ENCODE peak calls at places on chromosomes 5 and 9, in ten cellular contexts. V is OCI-LY7, F is Karpas-422, Z is HCT116, A is GM23248, Q is GM23338, E is PC-3, J is PC-9, Y is SK-N-SH, M is MM.1S. R is an unnamed sample.

GRCh38 chr9:129362287-129363098 is 184.4 kb upstream of the IER5L start:
- DNase-seq in E (peak; percentile 56), Z (no peak), F (no peak), J (peak; percentile 77), Y (peak; percentile 71), M (no peak), Q (no peak), A (no peak), V (peak; percentile 29), R (peak; percentile 9)

GRCh38 chr5:10499066-10499465 is 57.4 kb downstream of the ROPN1L start:
- DNase-seq in F (no peak), E (no peak), J (no peak), Q (no peak), A (no peak), Z (no peak), M (no peak), Y (no peak), V (no peak), R (no peak)

GRCh38 chr5:179259731-179260323 is 85.4 kb downstream of the ADAMTS2 start:
- DNase-seq in Z (no peak), M (no peak), A (no peak), F (no peak), Q (no peak), E (no peak), Y (peak; percentile 26), V (no peak), J (no peak), R (peak; percentile 3)

GRCh38 chr5:11385901-11386293 is 518.3 kb downstream of the CTNND2 start:
- DNase-seq in Y (no peak), V (no peak), Z (no peak), Q (peak; percentile 93), M (no peak), E (no peak), J (no peak), A (no peak), F (no peak), R (no peak)

GRCh38 chr5:85140471-85140870 is 755.8 kb upstream of the EDIL3 start:
- DNase-seq in J (no peak), F (no peak), Z (no peak), A (no peak), V (no peak), E (no peak), Y (no peak), M (no peak), Q (no peak), R (no peak)

GRCh38 chr9:137632432-137633161 is 13.8 kb downstream of the EHMT1 start:
- DNase-seq in Q (no peak), A (peak; percentile 65), Z (no peak), E (no peak), Y (no peak), F (no peak), V (no peak), M (no peak), J (no peak), R (no peak)

GRCh38 chr9:470795-471194 is 256.1 kb downstream of the DOCK8 start:
- DNase-seq in J (peak; percentile 53), E (peak; percentile 15), Y (no peak), A (peak; percentile 27), Z (no peak), V (peak; percentile 11), F (no peak), M (no peak), Q (no peak), R (no peak)

GRCh38 chr9:107841078-107841477 is 351.5 kb upstream of the KLF4 start:
- DNase-seq in E (no peak), J (no peak), F (no peak), M (no peak), Q (no peak), Z (no peak), Y (no peak), V (no peak), A (no peak), R (no peak)

DNA sequence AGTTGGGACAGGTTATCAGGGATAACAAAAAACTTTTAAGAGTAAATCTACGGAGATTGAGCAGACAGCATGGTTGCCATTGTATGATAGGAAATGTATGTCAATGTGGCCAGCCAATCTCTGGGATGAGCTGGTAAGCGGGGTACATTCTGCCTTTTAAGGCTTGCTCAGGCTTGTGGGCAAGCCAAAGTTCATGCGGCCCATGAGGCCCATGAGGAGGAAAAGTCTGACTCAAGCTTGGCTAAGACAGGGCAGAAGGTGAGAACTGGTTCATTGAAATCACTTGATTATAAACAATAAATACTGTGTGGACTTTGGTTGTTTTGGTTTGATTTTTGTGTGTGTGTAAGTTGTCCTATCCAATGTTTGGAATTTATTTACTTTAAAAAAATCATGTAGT is 997.1 kb downstream of the DNAH5 start:
- DNase-seq in Z (no peak), M (no peak), Q (no peak), F (no peak), E (no peak), J (no peak), A (no peak), V (no peak), Y (no peak), R (no peak)
- H3K9me2 ChIP-seq in Z (no peaks in the 10 kb centered on the region), M (no peaks in the 10 kb centered on the region), Q (no peaks in the 10 kb centered on the region), F (no peaks in the 10 kb centered on the region), E (no peaks in the 10 kb centered on the region), J (no peaks in the 10 kb centered on the region), A (no peaks in the 10 kb centered on the region), V (no peaks in the 10 kb centered on the region), Y (no peaks in the 10 kb centered on the region), R (no peaks in the 10 kb centered on the region)

GRCh38 chr5:168479166-168479565 is 7.1 kb upstream of the RARS1 start:
- DNase-seq in A (no peak), F (no peak), J (no peak), V (no peak), Q (no peak), Y (no peak), M (no peak), Z (no peak), E (peak; percentile 77), R (no peak)

GRCh38 chr5:168477060-168477459 is 9.2 kb upstream of the RARS1 start:
- DNase-seq in Q (peak; percentile 47), Z (no peak), E (no peak), A (peak; percentile 20), J (no peak), V (no peak), M (no peak), F (no peak), Y (no peak), R (no peak)

GRCh38 chr5:168482361-168482760 is 3.9 kb upstream of the RARS1 start:
- DNase-seq in A (no peak), E (no peak), M (peak; percentile 23), Y (no peak), Z (no peak), J (no peak), Q (no peak), F (no peak), V (no peak), R (no peak)

GRCh38 chr5:168480601-168481000 is 5.7 kb upstream of the RARS1 start:
- DNase-seq in Y (no peak), M (no peak), A (no peak), J (no peak), F (no peak), E (peak; percentile 66), Q (no peak), V (no peak), Z (no peak), R (no peak)

DNA sequence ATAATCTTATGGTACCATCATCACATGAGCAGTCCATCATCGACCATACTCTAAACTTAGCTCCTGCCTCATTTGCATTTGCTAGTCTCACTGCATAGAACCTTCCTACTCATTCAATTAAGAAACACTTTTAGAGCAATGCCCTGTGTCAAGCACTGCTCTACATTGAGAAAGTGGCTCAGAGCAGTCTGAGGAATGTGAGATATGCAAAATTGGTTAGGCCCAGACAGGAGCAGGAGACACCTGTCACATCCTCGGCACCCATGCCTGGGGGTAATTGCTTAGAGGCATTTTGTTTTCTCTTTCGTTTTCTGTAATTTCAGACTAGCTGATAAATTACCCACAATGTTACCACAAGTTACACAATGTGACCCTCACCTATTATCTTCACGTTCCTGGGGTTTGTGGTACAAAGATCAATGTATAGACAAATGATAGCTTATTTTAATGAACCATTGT is 4.9 kb upstream of the RARS1 start:
- DNase-seq in Z (no peak), E (no peak), A (no peak), V (peak; percentile 64), J (peak; percentile 43), M (peak; percentile 97), F (peak; percentile 65), Q (peak; percentile 8), Y (no peak), R (no peak)
- H3K9me2 ChIP-seq in Z (no peaks in the 10 kb centered on the region), E (no peaks in the 10 kb centered on the region), A (no peaks in the 10 kb centered on the region), V (no peaks in the 10 kb centered on the region), J (no peaks in the 10 kb centered on the region), M (no peaks in the 10 kb centered on the region), F (no peaks in the 10 kb centered on the region), Q (no peaks in the 10 kb centered on the region), Y (no peaks in the 10 kb centered on the region), R (no peaks in the 10 kb centered on the region)

GRCh38 chr5:68116868-68117411 is 98.6 kb upstream of the PIK3R1 start:
- DNase-seq in E (no peak), J (no peak), F (no peak), Q (no peak), Z (no peak), M (no peak), Y (no peak), V (no peak), A (no peak), R (no peak)

GRCh38 chr5:68122929-68123328 is 92.6 kb upstream of the PIK3R1 start:
- DNase-seq in V (no peak), Y (no peak), Q (no peak), F (no peak), A (no peak), M (no peak), J (no peak), Z (no peak), E (no peak), R (no peak)

GRCh38 chr5:68126871-68127270 is 88.7 kb upstream of the PIK3R1 start:
- DNase-seq in M (no peak), Z (no peak), J (no peak), Y (no peak), Q (no peak), F (no peak), V (no peak), E (no peak), A (peak; percentile 36), R (no peak)

GRCh38 chr5:68122439-68122906 is 93.1 kb upstream of the PIK3R1 start:
- DNase-seq in A (no peak), Y (no peak), F (no peak), V (no peak), Q (no peak), J (no peak), M (no peak), E (no peak), Z (no peak), R (no peak)
- H3K9me2 ChIP-seq in A (no peaks in the 10 kb centered on the region), Y (no peaks in the 10 kb centered on the region), F (no peaks in the 10 kb centered on the region), V (no peaks in the 10 kb centered on the region), Q (peaks cover 3% of the 10 kb centered on the region), J (no peaks in the 10 kb centered on the region), M (no peaks in the 10 kb centered on the region), E (no peaks in the 10 kb centered on the region), Z (no peaks in the 10 kb centered on the region), R (no peaks in the 10 kb centered on the region)

GRCh38 chr5:30498972-30499371 is 694.5 kb upstream of the CDH6 start:
- DNase-seq in J (no peak), V (no peak), F (no peak), E (no peak), Z (no peak), Q (no peak), M (no peak), Y (no peak), A (no peak), R (no peak)

GRCh38 chr5:30502277-30502676 is 691.2 kb upstream of the CDH6 start:
- DNase-seq in J (no peak), Y (no peak), F (no peak), V (no peak), Z (no peak), M (no peak), A (peak; percentile 0), E (peak; percentile 78), Q (no peak), R (no peak)

GRCh38 chr5:30501065-30501464 is 692.4 kb upstream of the CDH6 start:
- DNase-seq in E (no peak), J (no peak), F (no peak), Q (no peak), M (no peak), Y (no peak), Z (no peak), V (no peak), A (no peak), R (no peak)

GRCh38 chr5:30500513-30500912 is 693.0 kb upstream of the CDH6 start:
- DNase-seq in Y (no peak), V (no peak), F (no peak), M (no peak), E (no peak), A (no peak), Q (no peak), Z (no peak), J (no peak), R (no peak)

DNA sequence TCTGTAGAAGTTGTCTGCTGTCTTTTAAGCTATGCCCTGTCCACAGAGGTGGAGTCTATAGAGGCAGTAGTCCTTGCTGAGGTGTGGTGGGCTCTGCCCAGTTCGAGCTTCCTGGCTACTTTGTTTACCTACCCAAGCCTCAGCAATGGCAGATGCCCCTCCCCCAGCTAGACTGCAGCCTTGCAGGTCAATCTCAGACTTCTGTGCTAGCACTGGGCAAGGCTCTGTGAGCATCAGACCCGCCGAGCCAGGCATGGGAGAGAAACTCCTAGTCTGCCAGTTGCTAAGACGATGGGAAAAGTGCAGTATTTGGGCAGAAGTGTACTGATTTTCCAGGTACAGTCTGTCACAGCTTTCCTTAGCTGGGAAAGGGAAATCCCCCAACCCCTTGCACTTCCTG is 694.1 kb upstream of the CDH6 start:
- DNase-seq in Z (no peak), V (no peak), A (no peak), E (no peak), Q (no peak), Y (no peak), F (no peak), J (no peak), M (no peak), R (no peak)
- H3K9me2 ChIP-seq in Z (no peaks in the 10 kb centered on the region), V (no peaks in the 10 kb centered on the region), A (no peaks in the 10 kb centered on the region), E (no peaks in the 10 kb centered on the region), Q (peaks cover 3% of the 10 kb centered on the region), Y (no peaks in the 10 kb centered on the region), F (no peaks in the 10 kb centered on the region), J (no peaks in the 10 kb centered on the region), M (no peaks in the 10 kb centered on the region), R (no peaks in the 10 kb centered on the region)